ENCODE peak calls at places on chromosomes 3 and 15, in seven cellular contexts. One of them, this sample, is unnamed.

GRCh38 chr3:11612515-11613184 is 31.1 kb downstream of the VGLL4 start:
- DNase-seq in mesothelial cell of epicardium: no peak
- DNase-seq in retinal pigment epithelial cell: no peak
- DNase-seq in kidney epithelial cell: no peak
- DNase-seq in neural crest cell: no peak
- DNase-seq in stimulated activated CD8-positive, alpha-beta memory T cell treated with anti-CD3 and anti-CD28 coated beads, Interleukin-7, amount 100 ng/mL, for 4 hours: no peak
- DNase-seq in hypothalamus: no peak
- DNase-seq in this sample: no peak

GRCh38 chr15:39407116-39407515 is 173.8 kb upstream of the THBS1 start:
- DNase-seq in mesothelial cell of epicardium: no peak
- DNase-seq in retinal pigment epithelial cell: no peak
- DNase-seq in kidney epithelial cell: no peak
- DNase-seq in neural crest cell: no peak
- DNase-seq in stimulated activated CD8-positive, alpha-beta memory T cell treated with anti-CD3 and anti-CD28 coated beads, Interleukin-7, amount 100 ng/mL, for 4 hours: no peak
- DNase-seq in hypothalamus: no peak
- DNase-seq in this sample: no peak

GRCh38 chr3:78048698-78049097 is 1008.8 kb downstream of the ROBO2 start:
- DNase-seq in mesothelial cell of epicardium: no peak
- DNase-seq in retinal pigment epithelial cell: no peak
- DNase-seq in kidney epithelial cell: no peak
- DNase-seq in neural crest cell: no peak
- DNase-seq in stimulated activated CD8-positive, alpha-beta memory T cell treated with anti-CD3 and anti-CD28 coated beads, Interleukin-7, amount 100 ng/mL, for 4 hours: no peak
- DNase-seq in hypothalamus: no peak
- DNase-seq in this sample: no peak

GRCh38 chr3:3806856-3807255 is 7.6 kb downstream of the LRRN1 start:
- DNase-seq in mesothelial cell of epicardium: no peak
- DNase-seq in retinal pigment epithelial cell: no peak
- DNase-seq in kidney epithelial cell: no peak
- DNase-seq in neural crest cell: no peak
- DNase-seq in stimulated activated CD8-positive, alpha-beta memory T cell treated with anti-CD3 and anti-CD28 coated beads, Interleukin-7, amount 100 ng/mL, for 4 hours: no peak
- DNase-seq in hypothalamus: no peak
- DNase-seq in this sample: no peak

GRCh38 chr3:114551770-114552526 is 258.1 kb downstream of the TIGIT start:
- DNase-seq in mesothelial cell of epicardium: no peak
- DNase-seq in retinal pigment epithelial cell: no peak
- DNase-seq in kidney epithelial cell: peak
- DNase-seq in neural crest cell: no peak
- DNase-seq in stimulated activated CD8-positive, alpha-beta memory T cell treated with anti-CD3 and anti-CD28 coated beads, Interleukin-7, amount 100 ng/mL, for 4 hours: no peak
- DNase-seq in hypothalamus: no peak
- DNase-seq in this sample: no peak

GRCh38 chr3:106029941-106030619 is 161.3 kb upstream of the CBLB start:
- DNase-seq in mesothelial cell of epicardium: no peak
- DNase-seq in retinal pigment epithelial cell: no peak
- DNase-seq in kidney epithelial cell: no peak
- DNase-seq in neural crest cell: no peak
- DNase-seq in stimulated activated CD8-positive, alpha-beta memory T cell treated with anti-CD3 and anti-CD28 coated beads, Interleukin-7, amount 100 ng/mL, for 4 hours: no peak
- DNase-seq in hypothalamus: no peak
- DNase-seq in this sample: no peak

GRCh38 chr3:169948559-169949371 is 17.8 kb upstream of the SEC62 start:
- DNase-seq in mesothelial cell of epicardium: no peak
- DNase-seq in retinal pigment epithelial cell: no peak
- DNase-seq in kidney epithelial cell: no peak
- DNase-seq in neural crest cell: no peak
- DNase-seq in stimulated activated CD8-positive, alpha-beta memory T cell treated with anti-CD3 and anti-CD28 coated beads, Interleukin-7, amount 100 ng/mL, for 4 hours: no peak
- DNase-seq in hypothalamus: no peak
- DNase-seq in this sample: no peak

GRCh38 chr15:55970286-55970685 is 23.1 kb downstream of the NEDD4 start:
- DNase-seq in mesothelial cell of epicardium: no peak
- DNase-seq in retinal pigment epithelial cell: no peak
- DNase-seq in kidney epithelial cell: no peak
- DNase-seq in neural crest cell: no peak
- DNase-seq in stimulated activated CD8-positive, alpha-beta memory T cell treated with anti-CD3 and anti-CD28 coated beads, Interleukin-7, amount 100 ng/mL, for 4 hours: no peak
- DNase-seq in hypothalamus: no peak
- DNase-seq in this sample: no peak

GRCh38 chr15:26804063-26804804 is 31.4 kb upstream of the GABRB3 start:
- DNase-seq in mesothelial cell of epicardium: no peak
- DNase-seq in retinal pigment epithelial cell: no peak
- DNase-seq in kidney epithelial cell: no peak
- DNase-seq in neural crest cell: no peak
- DNase-seq in stimulated activated CD8-positive, alpha-beta memory T cell treated with anti-CD3 and anti-CD28 coated beads, Interleukin-7, amount 100 ng/mL, for 4 hours: no peak
- DNase-seq in hypothalamus: no peak
- DNase-seq in this sample: no peak

GRCh38 chr3:57184516-57184915 is 15.3 kb downstream of the HESX1 start:
- DNase-seq in mesothelial cell of epicardium: no peak
- DNase-seq in retinal pigment epithelial cell: no peak
- DNase-seq in kidney epithelial cell: no peak
- DNase-seq in neural crest cell: no peak
- DNase-seq in stimulated activated CD8-positive, alpha-beta memory T cell treated with anti-CD3 and anti-CD28 coated beads, Interleukin-7, amount 100 ng/mL, for 4 hours: no peak
- DNase-seq in hypothalamus: no peak
- DNase-seq in this sample: no peak

GRCh38 chr3:102354818-102355515 is 79.8 kb upstream of the ZPLD1 start:
- DNase-seq in mesothelial cell of epicardium: no peak
- DNase-seq in retinal pigment epithelial cell: peak
- DNase-seq in kidney epithelial cell: peak
- DNase-seq in neural crest cell: no peak
- DNase-seq in stimulated activated CD8-positive, alpha-beta memory T cell treated with anti-CD3 and anti-CD28 coated beads, Interleukin-7, amount 100 ng/mL, for 4 hours: no peak
- DNase-seq in hypothalamus: no peak
- DNase-seq in this sample: no peak

GRCh38 chr3:9957214-9957613 is 5.0 kb upstream of the PRRT3 start:
- DNase-seq in mesothelial cell of epicardium: no peak
- DNase-seq in retinal pigment epithelial cell: no peak
- DNase-seq in kidney epithelial cell: no peak
- DNase-seq in neural crest cell: no peak
- DNase-seq in stimulated activated CD8-positive, alpha-beta memory T cell treated with anti-CD3 and anti-CD28 coated beads, Interleukin-7, amount 100 ng/mL, for 4 hours: no peak
- DNase-seq in hypothalamus: no peak
- DNase-seq in this sample: no peak

GRCh38 chr15:69782155-69782658 is 315.5 kb downstream of the TLE3 start:
- DNase-seq in mesothelial cell of epicardium: no peak
- DNase-seq in retinal pigment epithelial cell: no peak
- DNase-seq in kidney epithelial cell: no peak
- DNase-seq in neural crest cell: no peak
- DNase-seq in stimulated activated CD8-positive, alpha-beta memory T cell treated with anti-CD3 and anti-CD28 coated beads, Interleukin-7, amount 100 ng/mL, for 4 hours: no peak
- DNase-seq in hypothalamus: no peak
- DNase-seq in this sample: no peak

GRCh38 chr3:107959767-107960166 is 131.1 kb downstream of the CD47 start:
- DNase-seq in mesothelial cell of epicardium: no peak
- DNase-seq in retinal pigment epithelial cell: no peak
- DNase-seq in kidney epithelial cell: no peak
- DNase-seq in neural crest cell: no peak
- DNase-seq in stimulated activated CD8-positive, alpha-beta memory T cell treated with anti-CD3 and anti-CD28 coated beads, Interleukin-7, amount 100 ng/mL, for 4 hours: no peak
- DNase-seq in hypothalamus: no peak
- DNase-seq in this sample: no peak

GRCh38 chr3:14453368-14453710 is 50.9 kb downstream of the SLC6A6 start:
- DNase-seq in mesothelial cell of epicardium: no peak
- DNase-seq in retinal pigment epithelial cell: no peak
- DNase-seq in kidney epithelial cell: no peak
- DNase-seq in neural crest cell: no peak
- DNase-seq in stimulated activated CD8-positive, alpha-beta memory T cell treated with anti-CD3 and anti-CD28 coated beads, Interleukin-7, amount 100 ng/mL, for 4 hours: no peak
- DNase-seq in hypothalamus: no peak
- DNase-seq in this sample: no peak